ENCODE peak calls at places on chromosome 15, in six cellular contexts. F, K, L, W, Z and D are unnamed samples.

GRCh38 chr15:68818671-68819450 is 1.8 kb downstream of the ANP32A start:
- DNase-seq in F (peak; percentile 53), K (peak; percentile 69), L (no peak), W (peak; percentile 55), Z (peak; percentile 58), D (peak; percentile 45)

GRCh38 chr15:57419335-57419734 is 43.0 kb downstream of the CGNL1 start:
- DNase-seq in F (no peak), K (no peak), L (no peak), W (no peak), Z (no peak), D (no peak)

GRCh38 chr15:28935316-28935715 is 49.5 kb downstream of the APBA2 start:
- DNase-seq in F (peak; percentile 46), K (no peak), L (no peak), W (no peak), Z (peak; percentile 55), D (no peak)

GRCh38 chr15:38066612-38067011 is 132.2 kb downstream of the TMCO5A start:
- DNase-seq in F (no peak), K (no peak), L (no peak), W (no peak), Z (no peak), D (no peak)

GRCh38 chr15:43268111-43269105 is 1.7 kb upstream of the TGM5 start:
- DNase-seq in F (no peak), K (no peak), L (peak; percentile 55), W (peak; percentile 36), Z (peak; percentile 66), D (no peak)

GRCh38 chr15:33801954-33802353 is 166.3 kb upstream of the CHRM5 start:
- DNase-seq in F (no peak), K (no peak), L (no peak), W (no peak), Z (no peak), D (no peak)

GRCh38 chr15:66931768-66932633 is 133.4 kb upstream of the SMAD3 start:
- DNase-seq in F (peak; percentile 96), K (peak; percentile 78), L (no peak), W (peak; percentile 51), Z (peak; percentile 6), D (no peak)

GRCh38 chr15:42138411-42138810 is 18.0 kb downstream of the PLA2G4F start:
- DNase-seq in F (no peak), K (no peak), L (no peak), W (no peak), Z (no peak), D (no peak)

GRCh38 chr15:34318277-34319079 is 19.1 kb downstream of the SLC12A6 start:
- DNase-seq in F (peak; percentile 70), K (peak; percentile 82), L (peak; percentile 83), W (peak; percentile 18), Z (peak; percentile 77), D (peak; percentile 12)

GRCh38 chr15:45588199-45588910 is 1.2 kb downstream of the BLOC1S6 start:
- DNase-seq in F (no peak), K (peak; percentile 15), L (no peak), W (no peak), Z (no peak), D (no peak)

GRCh38 chr15:75508741-75509532 is 57.4 kb upstream of the SIN3A start:
- DNase-seq in F (peak; percentile 33), K (peak; percentile 42), L (no peak), W (no peak), Z (peak; percentile 32), D (peak; percentile 49)

GRCh38 chr15:57923750-57924149 is 141.8 kb downstream of the ALDH1A2 start:
- DNase-seq in F (no peak), K (no peak), L (peak; percentile 75), W (no peak), Z (no peak), D (no peak)

GRCh38 chr15:77068633-77069032 is 2.3 kb downstream of the TSPAN3 start:
- DNase-seq in F (no peak), K (no peak), L (no peak), W (no peak), Z (no peak), D (no peak)
- H3K27ac ChIP-seq in F (no peak overlapping the region), K (peak overlapping the region; percentile 97), L (no peak overlapping the region), W (no peak overlapping the region), Z (no peak overlapping the region), D (no peak overlapping the region)

GRCh38 chr15:65354835-65355172 is 23.0 kb downstream of the IGDCC3 start:
- DNase-seq in F (no peak), K (peak; percentile 33), L (no peak), W (no peak), Z (no peak), D (no peak)
- H3K27ac ChIP-seq in F (no peak overlapping the region), K (peak overlapping the region; percentile 65), L (no peak overlapping the region), W (peak overlapping the region; percentile 99), Z (peak overlapping the region; percentile 17), D (no peak overlapping the region)

GRCh38 chr15:72338617-72339321 is 18.8 kb upstream of the CELF6 start:
- DNase-seq in F (no peak), K (peak; percentile 26), L (peak; percentile 75), W (no peak), Z (no peak), D (no peak)
- H3K27ac ChIP-seq in F (peak overlapping the region; percentile 84), K (peak overlapping the region; percentile 56), L (peak overlapping the region; percentile 33), W (no peak overlapping the region), Z (no peak overlapping the region), D (no peak overlapping the region)

GRCh38 chr15:31359722-31360111 is 33.1 kb downstream of the KLF13 start:
- DNase-seq in F (no peak), K (no peak), L (no peak), W (no peak), Z (no peak), D (no peak)

GRCh38 chr15:31358957-31359721 is 32.5 kb downstream of the KLF13 start:
- DNase-seq in F (no peak), K (no peak), L (no peak), W (no peak), Z (no peak), D (no peak)

GRCh38 chr15:31358163-31358562 is 31.5 kb downstream of the KLF13 start:
- DNase-seq in F (no peak), K (no peak), L (no peak), W (no peak), Z (no peak), D (no peak)

GRCh38 chr15:31360158-31360561 is 33.5 kb downstream of the KLF13 start:
- DNase-seq in F (no peak), K (no peak), L (no peak), W (no peak), Z (no peak), D (no peak)

GRCh38 chr15:31357148-31357547 is 30.5 kb downstream of the KLF13 start:
- DNase-seq in F (no peak), K (no peak), L (no peak), W (no peak), Z (no peak), D (peak; percentile 51)
- H3K27ac ChIP-seq in F (no peak overlapping the region), K (no peak overlapping the region), L (peak overlapping the region; percentile 96), W (no peak overlapping the region), Z (no peak overlapping the region), D (peak overlapping the region; percentile 82)

GRCh38 chr15:27499191-27499590 is 528.2 kb downstream of the GABRG3 start:
- DNase-seq in F (no peak), K (no peak), L (no peak), W (no peak), Z (no peak), D (no peak)

GRCh38 chr15:27495963-27496459 is 525.0 kb downstream of the GABRG3 start:
- DNase-seq in F (no peak), K (no peak), L (no peak), W (no peak), Z (peak; percentile 5), D (no peak)

GRCh38 chr15:27500206-27500605 is 529.2 kb downstream of the GABRG3 start:
- DNase-seq in F (no peak), K (no peak), L (no peak), W (no peak), Z (no peak), D (no peak)

GRCh38 chr15:27499719-27500118 is 528.7 kb downstream of the GABRG3 start:
- DNase-seq in F (no peak), K (no peak), L (no peak), W (no peak), Z (no peak), D (no peak)

GRCh38 chr15:27498700-27499099 is 527.7 kb downstream of the GABRG3 start:
- DNase-seq in F (no peak), K (no peak), L (no peak), W (no peak), Z (no peak), D (no peak)
- H3K27ac ChIP-seq in F (no peak overlapping the region), K (no peak overlapping the region), L (no peak overlapping the region), W (no peak overlapping the region), Z (no peak overlapping the region), D (no peak overlapping the region)

GRCh38 chr15:95826388-95826781 is 504.1 kb upstream of the NR2F2 start:
- DNase-seq in F (no peak), K (no peak), L (no peak), W (no peak), Z (no peak), D (no peak)

GRCh38 chr15:95829062-95829461 is 501.4 kb upstream of the NR2F2 start:
- DNase-seq in F (no peak), K (no peak), L (no peak), W (no peak), Z (no peak), D (no peak)

GRCh38 chr15:95825198-95825597 is 505.3 kb upstream of the NR2F2 start:
- DNase-seq in F (no peak), K (no peak), L (no peak), W (no peak), Z (no peak), D (no peak)

GRCh38 chr15:95825672-95826387 is 504.7 kb upstream of the NR2F2 start:
- DNase-seq in F (no peak), K (no peak), L (no peak), W (no peak), Z (no peak), D (no peak)

GRCh38 chr15:95826831-95827230 is 503.7 kb upstream of the NR2F2 start:
- DNase-seq in F (no peak), K (peak; percentile 17), L (no peak), W (no peak), Z (no peak), D (peak; percentile 11)
- H3K27ac ChIP-seq in F (no peak overlapping the region), K (no peak overlapping the region), L (no peak overlapping the region), W (no peak overlapping the region), Z (no peak overlapping the region), D (no peak overlapping the region)